ENCODE peak calls at places on chromosomes 7 and 10, in ten cellular contexts. V is activated B cell treated with CpG ODN at 0.5 μM for 24 hours, C is fibroblast of lung, T is right lobe of liver, J is A549, E is colonic mucosa, G is HFFc6, K is K562, R is type B pancreatic cell, B is IMR-90. M is an unnamed sample.

GRCh38 chr7:66905243-66905642 is 15.8 kb upstream of the TMEM248 start:
- DNase-seq in J (no peak), K (no peak), G (no peak), E (no peak), C (no peak), R (no peak), B (no peak), T (no peak), V (no peak), M (no peak)

GRCh38 chr7:127588697-127589482 is 679 bp downstream of the ARF5 start:
- DNase-seq in V (no peak), T (peak), G (peak), E (peak), J (peak), C (peak), B (peak), R (no peak), K (peak), M (no peak)

GRCh38 chr10:2280713-2281112 is 543.4 kb upstream of the ADARB2 start:
- DNase-seq in J (no peak), C (no peak), G (no peak), E (no peak), K (no peak), R (no peak), T (no peak), B (no peak), V (no peak), M (no peak)

GRCh38 chr7:128137096-128137655 is 103.9 kb upstream of the LEP start:
- DNase-seq in C (peak), J (no peak), B (peak), K (no peak), E (no peak), G (peak), R (no peak), T (no peak), V (no peak), M (no peak)

GRCh38 chr10:79475877-79476276 is 30.5 kb upstream of the ZCCHC24 start:
- DNase-seq in E (no peak), C (no peak), J (no peak), R (no peak), G (no peak), V (no peak), T (no peak), B (no peak), K (no peak), M (no peak)

GRCh38 chr7:2863461-2864066 is 19.5 kb upstream of the GNA12 start:
- DNase-seq in T (no peak), B (peak), V (peak), E (peak), J (peak), R (no peak), C (peak), K (peak), G (peak), M (peak)

GRCh38 chr10:73768881-73769280 is 13.0 kb upstream of the CHCHD1 start:
- DNase-seq in T (no peak), B (no peak), R (no peak), K (no peak), C (no peak), V (peak), G (no peak), E (no peak), J (no peak), M (no peak)

GRCh38 chr10:112539340-112539739 is 92.3 kb downstream of the VTI1A start:
- DNase-seq in C (no peak), B (no peak), E (no peak), G (no peak), K (no peak), V (no peak), R (no peak), T (no peak), J (no peak), M (no peak)

GRCh38 chr7:41491752-41492405 is 211.0 kb downstream of the INHBA start:
- DNase-seq in V (no peak), K (no peak), B (peak), T (no peak), E (no peak), J (no peak), C (peak), G (no peak), R (no peak), M (no peak)

GRCh38 chr7:372939-373791 is 83.2 kb downstream of the FOXL3 start:
- DNase-seq in T (peak), V (peak), C (no peak), B (no peak), E (peak), R (no peak), K (no peak), G (no peak), J (no peak), M (no peak)

GRCh38 chr10:21524526-21525366 is 736 bp downstream of the SKIDA1 start:
- DNase-seq in J (no peak), K (no peak), V (no peak), T (no peak), G (no peak), E (no peak), R (no peak), B (peak), C (peak), M (no peak)

GRCh38 chr7:28984631-28985030 is 26.5 kb upstream of the TRIL start:
- DNase-seq in J (peak), E (peak), T (no peak), G (peak), K (no peak), B (peak), R (no peak), C (peak), V (no peak), M (peak)

GRCh38 chr7:14507617-14508016 is 394.9 kb downstream of the DGKB start:
- DNase-seq in G (no peak), K (no peak), R (no peak), C (peak), T (peak), J (no peak), B (no peak), E (no peak), V (no peak), M (peak)

GRCh38 chr7:27064681-27065080 is 31.1 kb downstream of the HOXA1 start:
- DNase-seq in C (no peak), B (no peak), V (no peak), J (no peak), R (no peak), T (no peak), E (no peak), G (no peak), K (no peak), M (no peak)

GRCh38 chr7:3238525-3239210 is 62.4 kb upstream of the SDK1 start:
- DNase-seq in C (no peak), T (no peak), V (no peak), G (no peak), K (no peak), E (no peak), J (no peak), R (peak), B (no peak), M (no peak)

GRCh38 chr10:45180946-45181439 is 134.4 kb downstream of the OR13A1 start:
- DNase-seq in E (no peak), R (no peak), J (no peak), C (no peak), B (no peak), T (no peak), G (no peak), K (no peak), V (no peak), M (peak)

GRCh38 chr7:142872106-142872675 is 13.4 kb downstream of the TRPV6 start:
- DNase-seq in V (no peak), K (no peak), T (peak), B (no peak), E (no peak), R (no peak), J (no peak), C (no peak), G (no peak), M (no peak)

GRCh38 chr7:33192695-33193291 is 63.4 kb downstream of the BBS9 start:
- DNase-seq in C (no peak), G (no peak), J (no peak), K (no peak), B (no peak), E (no peak), R (no peak), V (no peak), T (no peak), M (no peak)

GRCh38 chr7:100684534-100685042 is 9.5 kb downstream of the GIGYF1 start:
- DNase-seq in K (peak), C (no peak), B (no peak), J (no peak), G (no peak), T (no peak), V (no peak), R (no peak), E (no peak), M (no peak)

GRCh38 chr10:123800299-123800698 is 91.3 kb downstream of the CPXM2 start:
- DNase-seq in V (no peak), J (no peak), T (no peak), C (no peak), B (no peak), K (peak), R (no peak), E (peak), G (peak), M (no peak)

GRCh38 chr7:108805808-108806397 is 236.2 kb downstream of the DNAJB9 start:
- DNase-seq in R (no peak), K (peak), V (no peak), G (peak), E (no peak), T (no peak), J (peak), C (peak), B (peak), M (peak)

GRCh38 chr7:132988117-132988516 is 93.8 kb downstream of the CHCHD3 start:
- DNase-seq in E (no peak), B (no peak), G (no peak), R (no peak), V (no peak), C (no peak), K (no peak), T (no peak), J (no peak), M (no peak)

GRCh38 chr10:35568483-35569015 is 36.6 kb upstream of the GJD4 start:
- DNase-seq in G (no peak), J (no peak), R (no peak), B (no peak), E (no peak), V (no peak), T (no peak), C (no peak), K (no peak), M (no peak)

GRCh38 chr10:97234403-97234802 is 48.6 kb upstream of the SLIT1 start:
- DNase-seq in J (peak), R (no peak), V (no peak), T (no peak), K (peak), B (peak), E (no peak), G (peak), C (peak), M (peak)

GRCh38 chr7:94364816-94365215 is 29.9 kb upstream of the COL1A2 start:
- DNase-seq in B (no peak), T (no peak), E (no peak), V (no peak), C (no peak), K (no peak), G (peak), J (no peak), R (no peak), M (no peak)

GRCh38 chr10:8071006-8071405 is 16.5 kb downstream of the GATA3 start:
- DNase-seq in E (no peak), J (no peak), K (no peak), R (no peak), T (no peak), B (peak), V (no peak), G (no peak), C (no peak), M (no peak)

GRCh38 chr7:159070422-159071148 is 74.1 kb downstream of the VIPR2 start:
- DNase-seq in G (no peak), E (no peak), R (no peak), J (no peak), K (no peak), C (no peak), T (no peak), V (no peak), B (no peak), M (no peak)

GRCh38 chr7:123352226-123352550 is 152.4 kb upstream of the SLC13A1 start:
- DNase-seq in R (no peak), K (no peak), T (no peak), B (no peak), V (no peak), C (no peak), E (no peak), J (no peak), G (no peak), M (no peak)

GRCh38 chr7:123351027-123351426 is 151.3 kb upstream of the SLC13A1 start:
- DNase-seq in G (no peak), B (no peak), C (no peak), K (no peak), T (no peak), R (no peak), E (no peak), V (no peak), J (no peak), M (no peak)

GRCh38 chr7:123351506-123352225 is 151.9 kb upstream of the SLC13A1 start:
- DNase-seq in R (no peak), E (no peak), T (no peak), J (no peak), C (no peak), K (no peak), G (no peak), B (no peak), V (no peak), M (no peak)

GRCh38 chr7:123352957-123353356 is 153.2 kb upstream of the SLC13A1 start:
- DNase-seq in J (no peak), K (no peak), E (no peak), G (no peak), T (no peak), B (no peak), C (peak), V (no peak), R (no peak), M (no peak)

GRCh38 chr7:123355576-123356195 is 155.9 kb upstream of the SLC13A1 start:
- DNase-seq in E (no peak), B (no peak), C (no peak), T (no peak), R (no peak), K (no peak), G (no peak), J (no peak), V (no peak), M (peak)
- TF ChIP-seq CTCF in E (no peak), B (no peak), C (no peak), T (no peak), R (peak), K (no peak), G (no peak), J (no peak), V (no peak), M (peak)

GRCh38 chr7:92652536-92652935 is 62.3 kb upstream of the FAM133B start:
- DNase-seq in T (no peak), R (no peak), J (no peak), K (no peak), B (no peak), G (no peak), V (no peak), E (no peak), C (no peak), M (no peak)

GRCh38 chr7:92655346-92655884 is 65.2 kb upstream of the FAM133B start:
- DNase-seq in E (no peak), B (no peak), G (no peak), K (no peak), R (no peak), T (no peak), C (no peak), V (no peak), J (no peak), M (no peak)

GRCh38 chr7:92657391-92657790 is 67.2 kb upstream of the FAM133B start:
- DNase-seq in V (no peak), J (no peak), K (no peak), T (no peak), B (no peak), G (no peak), E (no peak), C (no peak), R (no peak), M (no peak)

GRCh38 chr7:92650391-92650790 is 60.2 kb upstream of the FAM133B start:
- DNase-seq in V (no peak), T (no peak), G (no peak), K (no peak), C (no peak), R (no peak), E (no peak), B (no peak), J (no peak), M (no peak)

DNA sequence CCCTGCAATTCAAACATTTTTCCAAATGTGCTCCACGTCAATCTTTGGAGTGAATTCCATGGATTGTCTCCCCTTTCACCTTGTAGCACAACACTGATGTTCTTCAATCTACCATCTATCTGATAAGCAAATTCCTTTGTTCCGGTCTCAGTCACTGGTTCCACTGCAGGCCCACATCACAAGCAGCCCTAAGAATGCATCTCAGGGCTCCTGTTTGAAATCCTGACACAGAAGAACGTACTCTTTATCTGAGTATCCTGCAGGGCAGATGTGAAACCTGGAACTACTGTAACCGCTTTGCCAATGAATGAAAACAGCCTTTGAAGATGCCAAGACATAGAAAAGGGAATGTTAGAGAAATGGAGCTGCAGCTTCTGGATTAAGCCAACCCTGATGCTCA is 62.9 kb upstream of the FAM133B start:
- DNase-seq in J (no peak), B (no peak), G (no peak), K (no peak), C (no peak), R (no peak), T (no peak), V (no peak), E (no peak), M (no peak)
- TF ChIP-seq CTCF in J (no peak), B (no peak), G (no peak), K (no peak), C (no peak), R (no peak), T (no peak), V (no peak), E (no peak), M (no peak)

GRCh38 chr10:20492447-20492846 is 404.7 kb downstream of the NEBL start:
- DNase-seq in V (no peak), B (no peak), R (no peak), E (no peak), G (no peak), T (no peak), C (peak), K (no peak), J (peak), M (no peak)
- TF ChIP-seq CTCF in V (no peak), B (no peak), R (peak), E (no peak), G (no peak), T (no peak), C (no peak), K (no peak), J (no peak), M (no peak)

DNA sequence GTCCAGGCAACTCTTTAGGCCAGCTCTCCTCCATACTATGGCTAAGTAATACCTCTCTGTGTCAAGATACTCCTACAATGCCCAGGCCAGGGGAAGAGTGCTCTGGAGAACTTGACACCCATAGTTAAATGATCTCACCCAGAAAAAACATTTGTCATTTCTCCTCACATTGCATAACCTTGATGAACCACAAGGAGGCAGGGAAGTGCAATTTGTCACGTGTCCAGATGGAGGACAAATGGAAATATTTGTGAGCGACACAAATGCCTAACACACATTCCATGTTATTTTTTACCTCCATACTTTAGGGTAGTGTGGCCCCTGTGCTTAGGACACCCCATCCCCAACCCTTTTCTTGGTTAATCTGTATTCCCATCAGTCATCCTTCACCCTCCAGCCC is 78.3 kb downstream of the HTR7 start:
- DNase-seq in R (no peak), E (no peak), J (peak), C (peak), T (no peak), V (no peak), K (peak), G (peak), B (peak), M (no peak)
- TF ChIP-seq CTCF in R (peak), E (no peak), J (no peak), C (peak), T (no peak), V (no peak), K (peak), G (peak), B (peak), M (peak)

GRCh38 chr10:30812018-30812851 is 182.7 kb upstream of the LYZL2 start:
- DNase-seq in C (peak), E (peak), B (peak), T (no peak), K (no peak), J (no peak), G (peak), V (no peak), R (no peak), M (peak)
- TF ChIP-seq CTCF in C (no peak), E (no peak), B (no peak), T (no peak), K (no peak), J (no peak), G (no peak), V (no peak), R (no peak), M (no peak)

DNA sequence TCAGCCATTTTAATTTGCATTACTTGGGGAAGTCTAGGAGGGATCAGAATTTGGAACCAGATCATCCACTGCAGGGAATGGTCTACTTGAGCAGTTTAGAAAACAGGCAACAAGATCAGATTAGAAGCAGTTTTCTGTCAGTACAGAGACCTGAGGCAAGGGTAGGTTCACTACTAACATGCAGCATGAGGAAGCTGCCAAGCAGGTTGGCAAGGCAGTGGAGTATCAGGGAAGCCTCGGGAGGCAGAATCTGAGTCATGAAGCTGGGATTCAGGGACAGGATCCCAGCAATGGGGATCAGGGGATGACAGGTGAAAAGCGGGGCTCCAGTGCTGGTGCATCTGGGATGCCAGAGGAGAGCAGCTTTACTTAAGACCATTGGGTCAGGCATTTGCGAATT is 28.1 kb downstream of the ENO4 start:
- DNase-seq in E (no peak), R (no peak), V (no peak), B (no peak), G (no peak), J (no peak), T (no peak), C (no peak), K (no peak), M (no peak)
- TF ChIP-seq CTCF in E (no peak), R (no peak), V (no peak), B (no peak), G (no peak), J (no peak), T (no peak), C (no peak), K (no peak), M (no peak)

GRCh38 chr7:23685770-23686169 is 5.8 kb downstream of the FAM221A start:
- DNase-seq in B (peak), K (no peak), V (no peak), C (peak), T (no peak), J (no peak), E (no peak), G (no peak), R (no peak), M (no peak)

GRCh38 chr7:23687011-23687410 is 7.0 kb downstream of the FAM221A start:
- DNase-seq in V (no peak), B (peak), C (no peak), T (peak), K (no peak), E (no peak), G (no peak), J (no peak), R (no peak), M (no peak)

GRCh38 chr7:23693224-23693623 is 13.2 kb downstream of the FAM221A start:
- DNase-seq in T (no peak), C (no peak), B (no peak), V (no peak), E (no peak), K (no peak), R (no peak), G (no peak), J (no peak), M (no peak)

GRCh38 chr7:23691320-23691719 is 11.3 kb downstream of the FAM221A start:
- DNase-seq in C (no peak), K (no peak), B (peak), R (no peak), V (no peak), E (no peak), G (no peak), T (no peak), J (no peak), M (no peak)

DNA sequence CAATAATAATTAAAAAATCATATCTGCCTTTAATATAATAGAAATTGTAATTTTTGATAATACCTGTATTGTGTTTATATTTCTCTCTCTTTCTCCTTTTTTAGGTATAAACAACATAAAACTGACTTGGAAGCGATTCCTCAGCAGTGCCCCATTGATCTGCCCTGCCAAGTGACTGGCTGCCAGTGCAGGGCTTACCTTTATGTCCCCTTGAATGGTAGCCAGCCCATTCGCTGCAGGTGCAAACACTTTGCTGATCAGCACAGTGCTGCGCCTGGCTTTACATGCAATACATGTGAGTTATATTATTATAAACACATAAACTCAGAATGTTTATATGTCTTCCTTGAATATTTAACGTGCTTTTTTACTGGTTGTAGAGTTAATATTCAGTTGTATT is 9.2 kb downstream of the FAM221A start:
- DNase-seq in K (no peak), E (no peak), B (no peak), G (no peak), T (peak), C (no peak), V (no peak), J (no peak), R (no peak), M (no peak)
- TF ChIP-seq CTCF in K (no peak), E (no peak), B (no peak), G (no peak), T (no peak), C (no peak), V (no peak), J (no peak), R (no peak), M (no peak)

GRCh38 chr7:23520582-23520981 is 11.2 kb downstream of the TRA2A start:
- DNase-seq in V (no peak), B (no peak), T (no peak), K (no peak), G (no peak), R (no peak), J (no peak), C (no peak), E (no peak), M (no peak)
- TF ChIP-seq CTCF in V (no peak), B (peak), T (no peak), K (peak), G (peak), R (peak), J (peak), C (no peak), E (no peak), M (peak)

M was measured in astrocyte of the cerebellum.